ENCODE peak calls at places on chromosomes 3 and 15, in five cellular contexts. D is HCT116, V is WTC11, K is H1, Z is GM12878. F is an unnamed sample.

GRCh38 chr3:123352134-123352554 is 96.7 kb downstream of the ADCY5 start:
- DNase-seq in V (no peak), K (no peak), D (no peak), Z (no peak), F (no peak)

GRCh38 chr3:110016235-110016634 is 678.9 kb upstream of the DPPA4 start:
- DNase-seq in K (no peak), V (no peak), D (no peak), Z (no peak), F (no peak)

GRCh38 chr3:54882114-54882833 is 45.6 kb downstream of the LRTM1 start:
- DNase-seq in K (no peak), Z (no peak), D (no peak), V (no peak), F (no peak)

GRCh38 chr15:69337133-69337532 is 38.4 kb downstream of the PAQR5 start:
- DNase-seq in V (no peak), D (peak), Z (no peak), K (no peak), F (no peak)

GRCh38 chr3:136750209-136750921 is 1.8 kb downstream of the STAG1 start:
- DNase-seq in Z (no peak), D (no peak), K (no peak), V (no peak), F (peak)

GRCh38 chr15:64180235-64180824 is 17.5 kb upstream of the PPIB start:
- DNase-seq in Z (peak), V (no peak), K (no peak), D (no peak), F (no peak)

GRCh38 chr3:193744822-193745684 is 152.0 kb downstream of the OPA1 start:
- DNase-seq in D (no peak), K (no peak), Z (no peak), V (no peak), F (no peak)

GRCh38 chr3:13654330-13655073 is 105.6 kb downstream of the FBLN2 start:
- DNase-seq in V (no peak), K (no peak), Z (no peak), D (no peak), F (peak)

GRCh38 chr15:41494190-41494921 is 682 bp downstream of the ITPKA start:
- DNase-seq in K (no peak), Z (no peak), V (peak), D (no peak), F (peak)

GRCh38 chr3:54939591-54940300 is 11.9 kb upstream of the LRTM1 start:
- DNase-seq in Z (no peak), V (no peak), K (no peak), D (no peak), F (no peak)

GRCh38 chr3:117681619-117682018 is 972.0 kb downstream of the TUSC7 start:
- DNase-seq in K (no peak), V (no peak), Z (no peak), D (no peak), F (no peak)

GRCh38 chr3:154122912-154123559 is 1.8 kb downstream of the ARHGEF26 start:
- DNase-seq in V (no peak), Z (no peak), K (no peak), D (no peak), F (no peak)

GRCh38 chr3:61537366-61537765 is 24.0 kb upstream of the PTPRG start:
- DNase-seq in Z (no peak), V (peak), D (no peak), K (no peak), F (no peak)

GRCh38 chr3:101884776-101885175 is 35.5 kb downstream of the NFKBIZ start:
- DNase-seq in K (no peak), Z (no peak), D (no peak), V (no peak), F (no peak)

GRCh38 chr3:15185404-15185803 is 20.6 kb upstream of the CAPN7 start:
- DNase-seq in V (no peak), Z (no peak), K (no peak), D (no peak), F (no peak)

GRCh38 chr3:112042842-112043280 is 8.3 kb downstream of the TMPRSS7 start:
- DNase-seq in Z (no peak), V (no peak), K (no peak), D (no peak), F (no peak)

GRCh38 chr15:98403169-98403568 is 245.2 kb upstream of the IGF1R start:
- DNase-seq in Z (no peak), D (no peak), V (no peak), K (no peak), F (no peak)

GRCh38 chr15:74127954-74128784 is 2.2 kb upstream of the ISLR2 start:
- DNase-seq in Z (no peak), K (no peak), V (no peak), D (no peak), F (no peak)

GRCh38 chr15:57752840-57753239 is 46.3 kb downstream of the POLR2M start:
- DNase-seq in V (no peak), Z (no peak), K (no peak), D (no peak), F (no peak)

GRCh38 chr3:193829781-193830180 is 236.8 kb downstream of the OPA1 start:
- DNase-seq in Z (no peak), D (peak), V (no peak), K (no peak), F (no peak)

GRCh38 chr3:16550676-16551341 is 37.3 kb upstream of the RFTN1 start:
- DNase-seq in K (peak), D (peak), V (peak), Z (peak), F (peak)

GRCh38 chr3:23202921-23203650 is at the start of gene UBE2E2:
- DNase-seq in Z (no peak), D (no peak), K (no peak), V (peak), F (peak)

GRCh38 chr15:68464451-68465090 is 32.6 kb upstream of the ITGA11 start:
- DNase-seq in V (no peak), K (no peak), D (no peak), Z (no peak), F (no peak)

GRCh38 chr15:39642011-39642640 is 61.2 kb downstream of the THBS1 start:
- DNase-seq in D (no peak), V (no peak), Z (no peak), K (no peak), F (no peak)

GRCh38 chr3:38645076-38645475 is 4.4 kb downstream of the SCN5A start:
- DNase-seq in Z (no peak), D (no peak), V (no peak), K (no peak), F (no peak)

GRCh38 chr15:99447497-99448371 is 118.0 kb upstream of the MEF2A start:
- DNase-seq in Z (no peak), D (no peak), V (peak), K (no peak), F (peak)

GRCh38 chr3:57805674-57806073 is 49.6 kb downstream of the SLMAP start:
- DNase-seq in K (peak), Z (no peak), V (no peak), D (peak), F (peak)

GRCh38 chr3:59919581-59919980 is 869.8 kb upstream of the CFAP20DC start:
- DNase-seq in V (no peak), Z (no peak), K (no peak), D (no peak), F (no peak)

GRCh38 chr3:102069211-102069662 is 219.9 kb downstream of the NFKBIZ start:
- DNase-seq in D (no peak), Z (no peak), K (no peak), V (no peak), F (no peak)

GRCh38 chr15:35066094-35066493 is 19.0 kb downstream of the NANOGP8 start:
- DNase-seq in D (no peak), K (no peak), Z (no peak), V (no peak), F (no peak)

GRCh38 chr3:126527455-126528211 is 3.7 kb downstream of the CHST13 start:
- DNase-seq in K (no peak), Z (no peak), V (peak), D (no peak), F (no peak)

GRCh38 chr3:196753201-196753600 is 13.5 kb downstream of the PAK2 start:
- DNase-seq in V (no peak), D (no peak), K (no peak), Z (no peak), F (no peak)

GRCh38 chr3:196749125-196749524 is 9.5 kb downstream of the PAK2 start:
- DNase-seq in Z (no peak), V (no peak), D (no peak), K (no peak), F (no peak)

GRCh38 chr3:196756738-196757137 is 17.1 kb downstream of the PAK2 start:
- DNase-seq in K (no peak), D (no peak), V (no peak), Z (no peak), F (no peak)

GRCh38 chr3:196757876-196758739 is 18.5 kb downstream of the PAK2 start:
- DNase-seq in V (no peak), K (no peak), D (no peak), Z (no peak), F (no peak)

GRCh38 chr3:196754215-196754937 is 14.7 kb downstream of the PAK2 start:
- DNase-seq in V (no peak), D (no peak), K (no peak), Z (no peak), F (no peak)
- TF ChIP-seq ATF3 in V (no peak), D (no peak), K (no peak), Z (no peak), F (no peak)

DNA sequence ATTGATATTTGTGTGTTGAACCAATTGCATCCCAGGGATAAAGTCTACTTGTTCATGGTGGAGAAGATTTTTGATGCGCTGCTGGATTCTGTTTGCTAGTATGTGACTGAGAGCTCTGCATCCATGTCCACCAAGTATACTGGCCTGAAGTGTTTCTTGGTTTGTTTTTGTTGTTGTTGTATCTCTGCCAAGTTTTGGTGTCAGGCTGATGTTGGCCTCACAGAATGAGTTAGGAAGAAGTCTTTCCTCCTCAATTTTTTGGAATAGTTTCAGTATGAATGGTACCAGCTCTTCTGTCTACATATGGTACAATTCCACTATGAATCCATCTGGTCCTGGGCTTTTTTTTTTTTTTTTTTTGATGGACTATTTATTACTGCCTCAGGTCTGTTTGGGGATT is 50.9 kb upstream of the OSTN start:
- DNase-seq in Z (no peak), K (no peak), V (no peak), D (no peak), F (no peak)
- TF ChIP-seq ATF3 in Z (no peak), K (no peak), V (no peak), D (no peak), F (no peak)

DNA sequence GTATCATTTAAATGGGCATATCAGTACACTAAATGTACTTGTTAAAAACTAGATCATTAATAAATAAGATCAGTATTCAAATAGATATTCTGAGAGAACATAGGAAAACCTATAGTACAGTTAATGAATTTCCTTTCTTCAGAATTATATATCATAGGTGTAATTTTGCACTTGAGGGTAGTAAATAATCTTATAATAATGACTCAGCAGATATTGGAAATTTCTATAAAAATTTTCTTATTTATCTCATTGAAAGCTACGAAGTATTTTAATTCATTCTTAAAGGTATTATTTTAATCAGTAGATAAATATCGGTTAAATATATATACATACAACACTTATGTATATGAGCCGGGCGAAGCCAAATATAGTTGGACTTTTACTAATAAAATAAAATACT is 300.9 kb upstream of the SOX2 start:
- DNase-seq in D (no peak), V (no peak), K (no peak), Z (no peak), F (no peak)
- TF ChIP-seq ATF3 in D (no peak), V (no peak), K (no peak), Z (no peak), F (no peak)

GRCh38 chr3:52402101-52402521 is 42.8 kb downstream of the SEMA3G start:
- DNase-seq in V (no peak), D (no peak), Z (no peak), K (no peak), F (no peak)
- TF ChIP-seq ATF3 in V (no peak), D (no peak), Z (no peak), K (no peak), F (no peak)

DNA sequence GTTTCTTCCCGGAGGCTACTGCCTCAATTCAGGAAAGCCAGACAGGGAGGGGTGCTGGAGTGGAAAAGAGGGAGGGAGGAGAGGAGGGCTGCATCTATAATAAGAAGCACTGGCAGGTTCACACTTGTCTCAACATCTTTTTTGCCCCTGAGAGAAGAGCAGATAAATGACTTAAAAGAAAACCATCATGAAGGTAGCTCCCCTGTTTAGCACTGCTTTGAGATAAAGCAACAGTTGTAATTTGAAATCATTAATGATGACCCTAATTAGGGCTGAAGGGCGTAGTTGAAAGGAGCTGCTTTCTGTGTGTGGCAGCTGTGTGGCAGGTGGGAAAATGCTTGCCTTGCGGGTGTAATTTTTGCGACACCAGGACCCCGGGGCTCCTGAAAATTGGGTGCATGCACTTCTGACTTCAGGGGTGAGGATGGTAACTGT is 222.8 kb upstream of the IL12A start:
- DNase-seq in K (no peak), Z (no peak), D (no peak), V (no peak), F (no peak)
- TF ChIP-seq ATF3 in K (no peak), Z (no peak), D (no peak), V (no peak), F (no peak)

GRCh38 chr3:32243519-32243918 is 5.0 kb downstream of the CMTM8 start:
- DNase-seq in V (no peak), Z (no peak), K (no peak), D (no peak), F (no peak)

GRCh38 chr3:32246079-32246675 is 7.7 kb downstream of the CMTM8 start:
- DNase-seq in K (no peak), Z (no peak), D (no peak), V (no peak), F (no peak)

GRCh38 chr3:32249184-32249782 is 10.8 kb downstream of the CMTM8 start:
- DNase-seq in K (no peak), V (no peak), D (peak), Z (no peak), F (no peak)

GRCh38 chr3:32241100-32241499 is 2.6 kb downstream of the CMTM8 start:
- DNase-seq in V (no peak), K (no peak), Z (no peak), D (no peak), F (no peak)

DNA sequence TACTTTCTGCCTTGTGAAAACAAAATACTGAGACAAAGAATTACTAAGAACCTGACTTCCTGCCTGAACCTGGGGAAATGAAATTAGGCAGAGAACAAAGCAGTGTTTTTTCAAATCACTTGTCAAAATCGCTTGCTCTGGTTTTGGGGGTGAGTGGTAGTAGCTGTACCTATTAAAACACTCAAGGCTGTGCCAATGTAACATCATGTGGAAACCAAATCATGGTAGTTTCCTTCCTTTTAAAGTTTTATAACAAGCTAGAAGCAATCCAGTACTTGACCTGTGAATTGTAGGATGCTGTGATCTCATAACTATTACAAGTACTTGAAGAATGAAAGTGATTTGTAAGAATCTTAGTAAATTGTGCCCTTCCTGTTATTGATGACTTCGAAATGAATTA is 6.7 kb downstream of the CMTM8 start:
- DNase-seq in D (no peak), V (no peak), Z (no peak), K (no peak), F (no peak)
- TF ChIP-seq ATF3 in D (no peak), V (no peak), Z (no peak), K (no peak), F (no peak)

F was measured in K562.